ENCODE peak calls at places on chromosomes 13 and 19, in ten cellular contexts. One of them, this sample, is unnamed.
A peak's percentile ranks its signal among the peaks of the same experiment; 100 is the strongest.

GRCh38 chr13:94556016-94556415 is 39.9 kb downstream of the TGDS start:
- ATAC-seq in HCT116: no peak
- ATAC-seq in natural killer cell: no peak
- ATAC-seq in stimulated activated naive CD8-positive, alpha-beta T cell treated with anti-CD3 and anti-CD28 coated beads, Interleukin-15, amount 100 ng/mL, for 72 hours: no peak
- ATAC-seq in right lobe of liver: no peak
- ATAC-seq in aorta: no peak
- ATAC-seq in RWPE2: no peak
- ATAC-seq in K562: no peak
- ATAC-seq in upper lobe of left lung: no peak
- ATAC-seq in activated CD4-positive, alpha-beta T cell treated with anti-CD3 and anti-CD28 coated beads for 36 hours: no peak
- ATAC-seq in this sample: no peak

GRCh38 chr19:3478409-3479176 is 1.7 kb downstream of the SMIM24 start:
- ATAC-seq in upper lobe of left lung: no peak
- ATAC-seq in RWPE2: no peak
- ATAC-seq in natural killer cell: peak; percentile 19
- ATAC-seq in HCT116: no peak
- ATAC-seq in activated CD4-positive, alpha-beta T cell treated with anti-CD3 and anti-CD28 coated beads for 36 hours: no peak
- ATAC-seq in stimulated activated naive CD8-positive, alpha-beta T cell treated with anti-CD3 and anti-CD28 coated beads, Interleukin-15, amount 100 ng/mL, for 72 hours: peak; percentile 48
- ATAC-seq in K562: no peak
- ATAC-seq in right lobe of liver: no peak
- ATAC-seq in aorta: no peak
- ATAC-seq in this sample: no peak

GRCh38 chr19:56341948-56342347 is 27.3 kb upstream of the ZSCAN5A start:
- ATAC-seq in stimulated activated naive CD8-positive, alpha-beta T cell treated with anti-CD3 and anti-CD28 coated beads, Interleukin-15, amount 100 ng/mL, for 72 hours: no peak
- ATAC-seq in upper lobe of left lung: no peak
- ATAC-seq in K562: no peak
- ATAC-seq in aorta: no peak
- ATAC-seq in activated CD4-positive, alpha-beta T cell treated with anti-CD3 and anti-CD28 coated beads for 36 hours: no peak
- ATAC-seq in RWPE2: no peak
- ATAC-seq in HCT116: no peak
- ATAC-seq in natural killer cell: no peak
- ATAC-seq in right lobe of liver: no peak
- ATAC-seq in this sample: no peak

GRCh38 chr19:30476997-30477396 is 104.8 kb downstream of the ZNF536 start:
- ATAC-seq in right lobe of liver: no peak
- ATAC-seq in K562: no peak
- ATAC-seq in RWPE2: no peak
- ATAC-seq in stimulated activated naive CD8-positive, alpha-beta T cell treated with anti-CD3 and anti-CD28 coated beads, Interleukin-15, amount 100 ng/mL, for 72 hours: no peak
- ATAC-seq in aorta: no peak
- ATAC-seq in natural killer cell: no peak
- ATAC-seq in upper lobe of left lung: no peak
- ATAC-seq in HCT116: no peak
- ATAC-seq in activated CD4-positive, alpha-beta T cell treated with anti-CD3 and anti-CD28 coated beads for 36 hours: no peak
- ATAC-seq in this sample: no peak

GRCh38 chr19:30286378-30286777 is 85.8 kb upstream of the ZNF536 start:
- ATAC-seq in upper lobe of left lung: no peak
- ATAC-seq in aorta: no peak
- ATAC-seq in right lobe of liver: no peak
- ATAC-seq in RWPE2: no peak
- ATAC-seq in stimulated activated naive CD8-positive, alpha-beta T cell treated with anti-CD3 and anti-CD28 coated beads, Interleukin-15, amount 100 ng/mL, for 72 hours: no peak
- ATAC-seq in activated CD4-positive, alpha-beta T cell treated with anti-CD3 and anti-CD28 coated beads for 36 hours: no peak
- ATAC-seq in HCT116: no peak
- ATAC-seq in K562: no peak
- ATAC-seq in natural killer cell: no peak
- ATAC-seq in this sample: no peak

GRCh38 chr19:44752816-44753618 is 4.5 kb downstream of the BCL3 start:
- ATAC-seq in natural killer cell: peak; percentile 76
- ATAC-seq in HCT116: peak; percentile 67
- ATAC-seq in RWPE2: peak; percentile 76
- ATAC-seq in activated CD4-positive, alpha-beta T cell treated with anti-CD3 and anti-CD28 coated beads for 36 hours: peak; percentile 79
- ATAC-seq in K562: peak; percentile 88
- ATAC-seq in aorta: peak; percentile 69
- ATAC-seq in stimulated activated naive CD8-positive, alpha-beta T cell treated with anti-CD3 and anti-CD28 coated beads, Interleukin-15, amount 100 ng/mL, for 72 hours: peak; percentile 88
- ATAC-seq in right lobe of liver: peak; percentile 62
- ATAC-seq in upper lobe of left lung: peak; percentile 83
- ATAC-seq in this sample: peak; percentile 78

GRCh38 chr13:44523176-44524017 is 52.7 kb downstream of the TSC22D1 start:
- ATAC-seq in RWPE2: peak; percentile 95
- ATAC-seq in activated CD4-positive, alpha-beta T cell treated with anti-CD3 and anti-CD28 coated beads for 36 hours: peak; percentile 64
- ATAC-seq in aorta: no peak
- ATAC-seq in stimulated activated naive CD8-positive, alpha-beta T cell treated with anti-CD3 and anti-CD28 coated beads, Interleukin-15, amount 100 ng/mL, for 72 hours: no peak
- ATAC-seq in upper lobe of left lung: peak; percentile 66
- ATAC-seq in right lobe of liver: peak; percentile 85
- ATAC-seq in K562: peak; percentile 61
- ATAC-seq in natural killer cell: no peak
- ATAC-seq in HCT116: peak; percentile 84
- ATAC-seq in this sample: peak; percentile 63

GRCh38 chr19:10503002-10503789 is at the start of gene KEAP1:
- ATAC-seq in natural killer cell: no peak
- ATAC-seq in RWPE2: peak; percentile 17
- ATAC-seq in stimulated activated naive CD8-positive, alpha-beta T cell treated with anti-CD3 and anti-CD28 coated beads, Interleukin-15, amount 100 ng/mL, for 72 hours: peak; percentile 59
- ATAC-seq in HCT116: peak; percentile 47
- ATAC-seq in aorta: peak; percentile 42
- ATAC-seq in K562: peak; percentile 63
- ATAC-seq in upper lobe of left lung: peak; percentile 44
- ATAC-seq in activated CD4-positive, alpha-beta T cell treated with anti-CD3 and anti-CD28 coated beads for 36 hours: peak; percentile 20
- ATAC-seq in right lobe of liver: peak; percentile 0
- ATAC-seq in this sample: peak; percentile 23

GRCh38 chr13:111043575-111043982 is 71.5 kb upstream of the ARHGEF7 start:
- ATAC-seq in natural killer cell: no peak
- ATAC-seq in RWPE2: no peak
- ATAC-seq in upper lobe of left lung: peak; percentile 64
- ATAC-seq in right lobe of liver: no peak
- ATAC-seq in activated CD4-positive, alpha-beta T cell treated with anti-CD3 and anti-CD28 coated beads for 36 hours: peak; percentile 26
- ATAC-seq in HCT116: peak; percentile 54
- ATAC-seq in stimulated activated naive CD8-positive, alpha-beta T cell treated with anti-CD3 and anti-CD28 coated beads, Interleukin-15, amount 100 ng/mL, for 72 hours: no peak
- ATAC-seq in K562: peak; percentile 42
- ATAC-seq in aorta: peak; percentile 33
- ATAC-seq in this sample: peak; percentile 76

GRCh38 chr13:34654682-34655081 is 287.4 kb upstream of the NBEA start:
- ATAC-seq in stimulated activated naive CD8-positive, alpha-beta T cell treated with anti-CD3 and anti-CD28 coated beads, Interleukin-15, amount 100 ng/mL, for 72 hours: no peak
- ATAC-seq in HCT116: no peak
- ATAC-seq in RWPE2: no peak
- ATAC-seq in K562: no peak
- ATAC-seq in activated CD4-positive, alpha-beta T cell treated with anti-CD3 and anti-CD28 coated beads for 36 hours: no peak
- ATAC-seq in natural killer cell: no peak
- ATAC-seq in aorta: no peak
- ATAC-seq in right lobe of liver: no peak
- ATAC-seq in upper lobe of left lung: no peak
- ATAC-seq in this sample: no peak

GRCh38 chr13:24668955-24669354 is 11.3 kb upstream of the ATP12A start:
- ATAC-seq in natural killer cell: no peak
- ATAC-seq in upper lobe of left lung: peak; percentile 24
- ATAC-seq in aorta: no peak
- ATAC-seq in HCT116: no peak
- ATAC-seq in RWPE2: peak; percentile 75
- ATAC-seq in stimulated activated naive CD8-positive, alpha-beta T cell treated with anti-CD3 and anti-CD28 coated beads, Interleukin-15, amount 100 ng/mL, for 72 hours: no peak
- ATAC-seq in K562: no peak
- ATAC-seq in activated CD4-positive, alpha-beta T cell treated with anti-CD3 and anti-CD28 coated beads for 36 hours: no peak
- ATAC-seq in right lobe of liver: no peak
- ATAC-seq in this sample: no peak

GRCh38 chr13:73198888-73199497 is 140.2 kb downstream of the KLF5 start:
- ATAC-seq in natural killer cell: no peak
- ATAC-seq in stimulated activated naive CD8-positive, alpha-beta T cell treated with anti-CD3 and anti-CD28 coated beads, Interleukin-15, amount 100 ng/mL, for 72 hours: no peak
- ATAC-seq in K562: no peak
- ATAC-seq in HCT116: no peak
- ATAC-seq in right lobe of liver: no peak
- ATAC-seq in aorta: no peak
- ATAC-seq in activated CD4-positive, alpha-beta T cell treated with anti-CD3 and anti-CD28 coated beads for 36 hours: no peak
- ATAC-seq in RWPE2: peak; percentile 19
- ATAC-seq in upper lobe of left lung: no peak
- ATAC-seq in this sample: no peak

GRCh38 chr13:80469105-80469840 is 128.3 kb upstream of the SPRY2 start:
- ATAC-seq in HCT116: no peak
- ATAC-seq in right lobe of liver: peak; percentile 58
- ATAC-seq in aorta: peak; percentile 34
- ATAC-seq in activated CD4-positive, alpha-beta T cell treated with anti-CD3 and anti-CD28 coated beads for 36 hours: no peak
- ATAC-seq in natural killer cell: no peak
- ATAC-seq in RWPE2: no peak
- ATAC-seq in upper lobe of left lung: peak; percentile 45
- ATAC-seq in stimulated activated naive CD8-positive, alpha-beta T cell treated with anti-CD3 and anti-CD28 coated beads, Interleukin-15, amount 100 ng/mL, for 72 hours: no peak
- ATAC-seq in K562: no peak
- ATAC-seq in this sample: no peak

GRCh38 chr13:42892760-42893159 is 99.3 kb downstream of the EPSTI1 start:
- ATAC-seq in stimulated activated naive CD8-positive, alpha-beta T cell treated with anti-CD3 and anti-CD28 coated beads, Interleukin-15, amount 100 ng/mL, for 72 hours: no peak
- ATAC-seq in HCT116: no peak
- ATAC-seq in RWPE2: peak; percentile 78
- ATAC-seq in K562: no peak
- ATAC-seq in aorta: no peak
- ATAC-seq in activated CD4-positive, alpha-beta T cell treated with anti-CD3 and anti-CD28 coated beads for 36 hours: no peak
- ATAC-seq in natural killer cell: no peak
- ATAC-seq in right lobe of liver: no peak
- ATAC-seq in upper lobe of left lung: peak; percentile 42
- ATAC-seq in this sample: no peak

GRCh38 chr19:56294557-56294956 is 20.1 kb downstream of the ZSCAN5A start:
- ATAC-seq in HCT116: no peak
- ATAC-seq in natural killer cell: no peak
- ATAC-seq in stimulated activated naive CD8-positive, alpha-beta T cell treated with anti-CD3 and anti-CD28 coated beads, Interleukin-15, amount 100 ng/mL, for 72 hours: no peak
- ATAC-seq in K562: no peak
- ATAC-seq in activated CD4-positive, alpha-beta T cell treated with anti-CD3 and anti-CD28 coated beads for 36 hours: no peak
- ATAC-seq in upper lobe of left lung: no peak
- ATAC-seq in right lobe of liver: no peak
- ATAC-seq in RWPE2: peak; percentile 75
- ATAC-seq in aorta: no peak
- ATAC-seq in this sample: no peak

GRCh38 chr19:40305403-40305802 is 20.3 kb upstream of the AKT2 start:
- ATAC-seq in natural killer cell: peak; percentile 80
- ATAC-seq in activated CD4-positive, alpha-beta T cell treated with anti-CD3 and anti-CD28 coated beads for 36 hours: peak; percentile 83
- ATAC-seq in HCT116: peak; percentile 84
- ATAC-seq in RWPE2: peak; percentile 66
- ATAC-seq in upper lobe of left lung: peak; percentile 85
- ATAC-seq in aorta: peak; percentile 78
- ATAC-seq in stimulated activated naive CD8-positive, alpha-beta T cell treated with anti-CD3 and anti-CD28 coated beads, Interleukin-15, amount 100 ng/mL, for 72 hours: peak; percentile 78
- ATAC-seq in K562: peak; percentile 93
- ATAC-seq in right lobe of liver: peak; percentile 94
- ATAC-seq in this sample: peak; percentile 71

GRCh38 chr19:10979950-10980349 is 19.1 kb downstream of the SMARCA4 start:
- ATAC-seq in HCT116: no peak
- ATAC-seq in right lobe of liver: peak; percentile 18
- ATAC-seq in stimulated activated naive CD8-positive, alpha-beta T cell treated with anti-CD3 and anti-CD28 coated beads, Interleukin-15, amount 100 ng/mL, for 72 hours: peak; percentile 85
- ATAC-seq in K562: no peak
- ATAC-seq in upper lobe of left lung: peak; percentile 19
- ATAC-seq in natural killer cell: peak; percentile 37
- ATAC-seq in aorta: no peak
- ATAC-seq in activated CD4-positive, alpha-beta T cell treated with anti-CD3 and anti-CD28 coated beads for 36 hours: peak; percentile 89
- ATAC-seq in RWPE2: no peak
- ATAC-seq in this sample: peak; percentile 67

GRCh38 chr13:105918842-105919741 is 616.4 kb downstream of the EFNB2 start:
- ATAC-seq in upper lobe of left lung: peak; percentile 74
- ATAC-seq in HCT116: peak; percentile 93
- ATAC-seq in K562: no peak
- ATAC-seq in stimulated activated naive CD8-positive, alpha-beta T cell treated with anti-CD3 and anti-CD28 coated beads, Interleukin-15, amount 100 ng/mL, for 72 hours: no peak
- ATAC-seq in right lobe of liver: peak; percentile 34
- ATAC-seq in RWPE2: peak; percentile 92
- ATAC-seq in natural killer cell: no peak
- ATAC-seq in activated CD4-positive, alpha-beta T cell treated with anti-CD3 and anti-CD28 coated beads for 36 hours: no peak
- ATAC-seq in aorta: no peak
- ATAC-seq in this sample: no peak

GRCh38 chr13:34103854-34104253 is 285.9 kb downstream of the RFC3 start:
- ATAC-seq in upper lobe of left lung: no peak
- ATAC-seq in K562: no peak
- ATAC-seq in activated CD4-positive, alpha-beta T cell treated with anti-CD3 and anti-CD28 coated beads for 36 hours: no peak
- ATAC-seq in HCT116: no peak
- ATAC-seq in aorta: no peak
- ATAC-seq in natural killer cell: no peak
- ATAC-seq in stimulated activated naive CD8-positive, alpha-beta T cell treated with anti-CD3 and anti-CD28 coated beads, Interleukin-15, amount 100 ng/mL, for 72 hours: no peak
- ATAC-seq in RWPE2: no peak
- ATAC-seq in right lobe of liver: peak; percentile 22
- ATAC-seq in this sample: no peak

GRCh38 chr19:16836115-16836905 is 7.1 kb downstream of the SIN3B start:
- ATAC-seq in activated CD4-positive, alpha-beta T cell treated with anti-CD3 and anti-CD28 coated beads for 36 hours: no peak
- ATAC-seq in aorta: no peak
- ATAC-seq in upper lobe of left lung: no peak
- ATAC-seq in HCT116: peak; percentile 34
- ATAC-seq in K562: peak; percentile 95
- ATAC-seq in stimulated activated naive CD8-positive, alpha-beta T cell treated with anti-CD3 and anti-CD28 coated beads, Interleukin-15, amount 100 ng/mL, for 72 hours: peak; percentile 74
- ATAC-seq in natural killer cell: peak; percentile 76
- ATAC-seq in right lobe of liver: peak; percentile 57
- ATAC-seq in RWPE2: no peak
- ATAC-seq in this sample: no peak

GRCh38 chr19:33246729-33247440 is 21.2 kb upstream of the SLC7A10 start:
- ATAC-seq in aorta: no peak
- ATAC-seq in activated CD4-positive, alpha-beta T cell treated with anti-CD3 and anti-CD28 coated beads for 36 hours: no peak
- ATAC-seq in upper lobe of left lung: no peak
- ATAC-seq in right lobe of liver: peak; percentile 21
- ATAC-seq in natural killer cell: no peak
- ATAC-seq in K562: no peak
- ATAC-seq in RWPE2: no peak
- ATAC-seq in HCT116: no peak
- ATAC-seq in stimulated activated naive CD8-positive, alpha-beta T cell treated with anti-CD3 and anti-CD28 coated beads, Interleukin-15, amount 100 ng/mL, for 72 hours: no peak
- ATAC-seq in this sample: no peak

GRCh38 chr19:35354898-35355297 is 3.4 kb upstream of the FFAR3 start:
- ATAC-seq in right lobe of liver: no peak
- ATAC-seq in RWPE2: no peak
- ATAC-seq in HCT116: no peak
- ATAC-seq in upper lobe of left lung: no peak
- ATAC-seq in aorta: no peak
- ATAC-seq in stimulated activated naive CD8-positive, alpha-beta T cell treated with anti-CD3 and anti-CD28 coated beads, Interleukin-15, amount 100 ng/mL, for 72 hours: no peak
- ATAC-seq in natural killer cell: peak; percentile 92
- ATAC-seq in K562: no peak
- ATAC-seq in activated CD4-positive, alpha-beta T cell treated with anti-CD3 and anti-CD28 coated beads for 36 hours: no peak
- ATAC-seq in this sample: peak; percentile 73

GRCh38 chr19:33688657-33688992 is 66.9 kb downstream of the CHST8 start:
- ATAC-seq in RWPE2: no peak
- ATAC-seq in aorta: no peak
- ATAC-seq in stimulated activated naive CD8-positive, alpha-beta T cell treated with anti-CD3 and anti-CD28 coated beads, Interleukin-15, amount 100 ng/mL, for 72 hours: no peak
- ATAC-seq in right lobe of liver: no peak
- ATAC-seq in K562: no peak
- ATAC-seq in HCT116: no peak
- ATAC-seq in activated CD4-positive, alpha-beta T cell treated with anti-CD3 and anti-CD28 coated beads for 36 hours: no peak
- ATAC-seq in natural killer cell: no peak
- ATAC-seq in upper lobe of left lung: no peak
- ATAC-seq in this sample: no peak

This sample was measured in activated T-helper 17 cell treated with anti-CD3 and anti-CD28 coated beads, Interleukin-2, amount 50 U/mL, for 72 hours.